ENCODE peak calls at places on chromosomes 7 and 10, in six cellular contexts. One of them, this sample, is unnamed.

GRCh38 chr7:2713370-2713769 is 25.4 kb downstream of the AMZ1 start:
- DNase-seq in H1: no peak
- DNase-seq in transverse colon: no peak
- DNase-seq in sigmoid colon: no peak
- DNase-seq in tibial nerve: no peak
- DNase-seq in A549: no peak
- DNase-seq in this sample: no peak

GRCh38 chr7:67463983-67464382 is 467.4 kb downstream of the TYW1 start:
- DNase-seq in A549: no peak
- DNase-seq in transverse colon: no peak
- DNase-seq in H1: no peak
- DNase-seq in tibial nerve: no peak
- DNase-seq in sigmoid colon: no peak
- DNase-seq in this sample: no peak

GRCh38 chr10:70130878-70131559 is 1.6 kb downstream of the AIFM2 start:
- DNase-seq in H1: no peak
- DNase-seq in A549: peak
- DNase-seq in transverse colon: no peak
- DNase-seq in tibial nerve: peak
- DNase-seq in sigmoid colon: peak
- DNase-seq in this sample: peak

GRCh38 chr7:142418316-142418715 is 160.5 kb upstream of the PRSS58 start:
- DNase-seq in sigmoid colon: no peak
- DNase-seq in tibial nerve: no peak
- DNase-seq in H1: no peak
- DNase-seq in A549: no peak
- DNase-seq in transverse colon: no peak
- DNase-seq in this sample: no peak

GRCh38 chr10:1464866-1465265 is 272.5 kb downstream of the ADARB2 start:
- DNase-seq in tibial nerve: no peak
- DNase-seq in sigmoid colon: no peak
- DNase-seq in H1: no peak
- DNase-seq in A549: no peak
- DNase-seq in transverse colon: no peak
- DNase-seq in this sample: no peak

GRCh38 chr7:143073556-143073955 is 21.4 kb downstream of the OR6V1 start:
- DNase-seq in A549: no peak
- DNase-seq in tibial nerve: no peak
- DNase-seq in H1: no peak
- DNase-seq in transverse colon: no peak
- DNase-seq in sigmoid colon: no peak
- DNase-seq in this sample: no peak

GRCh38 chr10:58266003-58266825 is 1.5 kb downstream of the IPMK start:
- DNase-seq in transverse colon: no peak
- DNase-seq in sigmoid colon: no peak
- DNase-seq in A549: peak
- DNase-seq in H1: no peak
- DNase-seq in tibial nerve: no peak
- DNase-seq in this sample: no peak

GRCh38 chr7:45985902-45986301 is 64.8 kb upstream of the IGFBP3 start:
- DNase-seq in transverse colon: no peak
- DNase-seq in tibial nerve: no peak
- DNase-seq in H1: no peak
- DNase-seq in A549: peak
- DNase-seq in sigmoid colon: no peak
- DNase-seq in this sample: no peak

GRCh38 chr7:102875700-102876192 is 37.1 kb upstream of the LRRC17 start:
- DNase-seq in sigmoid colon: no peak
- DNase-seq in H1: peak
- DNase-seq in A549: peak
- DNase-seq in transverse colon: no peak
- DNase-seq in tibial nerve: no peak
- DNase-seq in this sample: no peak

GRCh38 chr10:131700032-131700431 is 200.8 kb upstream of the PPP2R2D start:
- DNase-seq in sigmoid colon: no peak
- DNase-seq in A549: no peak
- DNase-seq in tibial nerve: no peak
- DNase-seq in transverse colon: no peak
- DNase-seq in H1: no peak
- DNase-seq in this sample: no peak

GRCh38 chr7:68321776-68322496 is 1276.3 kb upstream of the AUTS2 start:
- DNase-seq in sigmoid colon: no peak
- DNase-seq in H1: no peak
- DNase-seq in tibial nerve: peak
- DNase-seq in A549: no peak
- DNase-seq in transverse colon: no peak
- DNase-seq in this sample: no peak

GRCh38 chr10:23448802-23449570 is 10.1 kb downstream of the OTUD1 start:
- DNase-seq in A549: no peak
- DNase-seq in transverse colon: no peak
- DNase-seq in sigmoid colon: no peak
- DNase-seq in tibial nerve: no peak
- DNase-seq in H1: no peak
- DNase-seq in this sample: no peak

GRCh38 chr7:32785365-32785764 is 106.2 kb downstream of the KBTBD2 start:
- DNase-seq in H1: no peak
- DNase-seq in A549: no peak
- DNase-seq in sigmoid colon: no peak
- DNase-seq in transverse colon: no peak
- DNase-seq in tibial nerve: no peak
- DNase-seq in this sample: no peak

GRCh38 chr10:77173615-77174461 is 463.8 kb downstream of the KCNMA1 start:
- DNase-seq in sigmoid colon: peak
- DNase-seq in tibial nerve: peak
- DNase-seq in transverse colon: peak
- DNase-seq in H1: peak
- DNase-seq in A549: peak
- DNase-seq in this sample: peak

GRCh38 chr7:126511046-126511445 is 741.7 kb downstream of the GRM8 start:
- DNase-seq in sigmoid colon: no peak
- DNase-seq in A549: no peak
- DNase-seq in tibial nerve: no peak
- DNase-seq in transverse colon: no peak
- DNase-seq in H1: no peak
- DNase-seq in this sample: no peak

GRCh38 chr10:42937649-42938180 is 139.2 kb upstream of the RET start:
- DNase-seq in transverse colon: no peak
- DNase-seq in H1: no peak
- DNase-seq in A549: no peak
- DNase-seq in tibial nerve: no peak
- DNase-seq in sigmoid colon: no peak
- DNase-seq in this sample: peak

GRCh38 chr7:69935107-69935506 is 336.8 kb downstream of the AUTS2 start:
- DNase-seq in tibial nerve: no peak
- DNase-seq in A549: no peak
- DNase-seq in sigmoid colon: no peak
- DNase-seq in transverse colon: no peak
- DNase-seq in H1: no peak
- DNase-seq in this sample: no peak

GRCh38 chr7:115910541-115911164 is 119.9 kb downstream of the TFEC start:
- DNase-seq in A549: peak
- DNase-seq in tibial nerve: no peak
- DNase-seq in transverse colon: no peak
- DNase-seq in sigmoid colon: no peak
- DNase-seq in H1: no peak
- DNase-seq in this sample: no peak

GRCh38 chr7:117665393-117665792 is 185.6 kb downstream of the CFTR start:
- DNase-seq in A549: no peak
- DNase-seq in H1: no peak
- DNase-seq in sigmoid colon: no peak
- DNase-seq in tibial nerve: no peak
- DNase-seq in transverse colon: no peak
- DNase-seq in this sample: no peak

DNA sequence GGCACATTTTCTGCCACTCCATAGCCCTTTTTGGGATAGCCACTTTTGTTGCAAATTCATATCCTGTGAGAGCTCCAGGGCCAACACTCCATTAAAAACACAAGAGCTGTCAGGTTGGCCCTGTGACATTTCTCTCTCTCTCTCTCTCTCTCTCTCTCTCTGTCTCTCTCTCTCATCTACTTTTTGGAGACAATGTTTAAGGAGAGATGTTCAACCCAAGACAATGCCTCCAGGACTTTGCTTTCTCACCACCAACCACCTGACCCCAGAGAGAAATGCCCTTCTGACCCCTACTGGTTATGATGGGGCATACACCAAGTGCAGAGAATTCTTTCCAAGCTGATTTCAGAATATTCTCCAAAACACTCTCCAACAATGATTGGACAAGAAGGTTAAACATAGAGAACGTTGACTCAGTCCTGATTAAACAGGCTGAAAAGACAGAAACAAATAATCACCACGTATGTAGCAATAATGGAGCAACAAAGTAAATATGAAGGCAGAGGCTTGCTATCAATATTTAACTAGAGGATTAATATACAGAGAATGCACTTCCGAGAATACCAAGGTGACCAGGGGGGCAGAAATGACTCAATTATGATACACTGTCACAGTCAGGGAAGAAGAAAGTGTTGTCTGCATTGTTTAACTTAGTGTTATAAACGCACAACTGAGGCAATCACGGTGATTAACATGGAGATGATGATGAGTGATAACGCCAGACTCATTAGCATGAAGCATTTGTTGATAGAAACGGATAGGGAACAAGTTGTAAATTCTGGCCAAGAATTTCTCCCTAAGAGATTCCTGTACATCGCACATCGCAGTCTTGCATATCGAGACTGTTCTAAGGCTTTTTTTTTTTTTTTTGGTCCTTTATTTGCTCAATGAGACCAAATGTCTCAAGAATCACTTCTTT is 178.5 kb downstream of the NRP1 start:
- DNase-seq in sigmoid colon: no peak
- DNase-seq in transverse colon: no peak
- DNase-seq in A549: peak
- DNase-seq in tibial nerve: no peak
- DNase-seq in H1: no peak
- DNase-seq in this sample: no peak
- TF ChIP-seq EP300 in sigmoid colon: no peak
- TF ChIP-seq EP300 in transverse colon: no peak
- TF ChIP-seq EP300 in A549: peak
- TF ChIP-seq EP300 in tibial nerve: no peak
- TF ChIP-seq EP300 in H1: no peak
- TF ChIP-seq EP300 in this sample: no peak

DNA sequence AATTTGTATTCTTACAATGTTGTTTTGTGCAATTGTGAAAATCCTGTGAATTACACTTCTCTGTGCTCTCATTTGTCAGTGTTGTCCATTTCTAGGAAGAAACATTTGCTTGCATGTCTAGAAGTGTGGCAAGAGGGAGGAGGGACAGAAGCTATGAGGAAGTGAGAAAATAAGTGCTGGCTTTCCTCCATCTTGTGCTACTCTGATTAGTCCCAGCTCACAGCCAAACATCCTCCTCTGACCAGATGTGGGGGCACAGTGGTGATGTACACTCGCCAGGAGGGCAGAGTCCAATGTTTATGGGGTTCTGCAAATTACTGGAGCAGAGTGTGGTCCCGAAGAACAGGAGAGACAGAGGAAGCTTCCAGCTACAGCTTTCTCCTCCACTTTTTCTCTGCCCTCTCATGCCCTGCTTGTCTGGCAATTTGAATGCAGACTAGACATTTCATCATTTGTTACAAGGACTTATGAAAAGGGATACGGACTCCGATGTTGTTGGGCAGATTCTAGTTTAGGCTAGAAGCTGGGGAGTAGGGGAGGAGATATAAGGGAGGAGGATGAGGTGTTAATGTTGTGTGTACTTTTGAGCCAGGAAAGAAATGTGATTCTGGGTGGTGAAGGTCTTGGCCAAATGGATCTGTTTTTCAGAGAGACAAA is 131.0 kb upstream of the C1GALT1 start:
- DNase-seq in H1: no peak
- DNase-seq in transverse colon: peak
- DNase-seq in tibial nerve: peak
- DNase-seq in A549: peak
- DNase-seq in sigmoid colon: no peak
- DNase-seq in this sample: no peak
- H3K4me3 ChIP-seq in H1: no peak
- H3K4me3 ChIP-seq in transverse colon: no peak
- H3K4me3 ChIP-seq in tibial nerve: no peak
- H3K4me3 ChIP-seq in A549: no peak
- H3K4me3 ChIP-seq in sigmoid colon: no peak
- H3K4me3 ChIP-seq in this sample: no peak

GRCh38 chr7:107582906-107583305 is 2.9 kb downstream of the BCAP29 start:
- DNase-seq in A549: no peak
- DNase-seq in H1: no peak
- DNase-seq in tibial nerve: no peak
- DNase-seq in transverse colon: no peak
- DNase-seq in sigmoid colon: no peak
- DNase-seq in this sample: no peak

GRCh38 chr7:107579546-107579880 is 533 bp upstream of the BCAP29 start:
- DNase-seq in H1: no peak
- DNase-seq in sigmoid colon: no peak
- DNase-seq in transverse colon: no peak
- DNase-seq in A549: no peak
- DNase-seq in tibial nerve: no peak
- DNase-seq in this sample: no peak

GRCh38 chr7:107580716-107581383 is 804 bp downstream of the BCAP29 start:
- DNase-seq in tibial nerve: no peak
- DNase-seq in sigmoid colon: no peak
- DNase-seq in H1: no peak
- DNase-seq in A549: no peak
- DNase-seq in transverse colon: no peak
- DNase-seq in this sample: no peak

GRCh38 chr7:107581387-107582013 is 1.5 kb downstream of the BCAP29 start:
- DNase-seq in tibial nerve: no peak
- DNase-seq in H1: no peak
- DNase-seq in A549: no peak
- DNase-seq in sigmoid colon: no peak
- DNase-seq in transverse colon: no peak
- DNase-seq in this sample: no peak

GRCh38 chr7:107579881-107580715 is at the start of gene BCAP29:
- DNase-seq in tibial nerve: peak
- DNase-seq in H1: peak
- DNase-seq in A549: peak
- DNase-seq in transverse colon: peak
- DNase-seq in sigmoid colon: peak
- DNase-seq in this sample: peak
- TF ChIP-seq EP300 in tibial nerve: no peak
- TF ChIP-seq EP300 in H1: peak
- TF ChIP-seq EP300 in A549: no peak
- TF ChIP-seq EP300 in transverse colon: peak
- TF ChIP-seq EP300 in sigmoid colon: no peak
- TF ChIP-seq EP300 in this sample: no peak

GRCh38 chr7:101575168-101575567 is 53.9 kb downstream of the MYL10 start:
- DNase-seq in transverse colon: no peak
- DNase-seq in H1: peak
- DNase-seq in tibial nerve: no peak
- DNase-seq in A549: no peak
- DNase-seq in sigmoid colon: no peak
- DNase-seq in this sample: peak

GRCh38 chr7:101572156-101572555 is 56.9 kb downstream of the MYL10 start:
- DNase-seq in H1: no peak
- DNase-seq in A549: no peak
- DNase-seq in sigmoid colon: no peak
- DNase-seq in tibial nerve: no peak
- DNase-seq in transverse colon: no peak
- DNase-seq in this sample: no peak

GRCh38 chr7:101580596-101580995 is 48.5 kb downstream of the MYL10 start:
- DNase-seq in sigmoid colon: no peak
- DNase-seq in transverse colon: no peak
- DNase-seq in A549: no peak
- DNase-seq in tibial nerve: no peak
- DNase-seq in H1: no peak
- DNase-seq in this sample: peak

GRCh38 chr7:101576993-101577392 is 52.1 kb downstream of the MYL10 start:
- DNase-seq in tibial nerve: no peak
- DNase-seq in H1: no peak
- DNase-seq in A549: no peak
- DNase-seq in sigmoid colon: no peak
- DNase-seq in transverse colon: no peak
- DNase-seq in this sample: peak

GRCh38 chr7:101575731-101576130 is 53.4 kb downstream of the MYL10 start:
- DNase-seq in sigmoid colon: no peak
- DNase-seq in transverse colon: no peak
- DNase-seq in tibial nerve: no peak
- DNase-seq in A549: no peak
- DNase-seq in H1: no peak
- DNase-seq in this sample: no peak
- H3K4me3 ChIP-seq in sigmoid colon: no peak
- H3K4me3 ChIP-seq in transverse colon: no peak
- H3K4me3 ChIP-seq in tibial nerve: no peak
- H3K4me3 ChIP-seq in A549: no peak
- H3K4me3 ChIP-seq in H1: no peak
- H3K4me3 ChIP-seq in this sample: no peak

This sample was measured in suprapubic skin.